ENCODE peak calls at places on chromosomes 11 and 22, in seven cellular contexts. One of them, this sample, is unnamed.

GRCh38 chr11:34185926-34186841 is 80.8 kb downstream of the NAT10 start:
- DNase-seq in amniotic stem cell: no peak
- DNase-seq in Karpas-422: no peak
- DNase-seq in astrocyte of the spinal cord: no peak
- DNase-seq in CD4-positive, alpha-beta T cell: no peak
- DNase-seq in stimulated activated CD8-positive, alpha-beta memory T cell treated with anti-CD3 and anti-CD28 coated beads, Interleukin-12 subunit alpha, Interleukin-12 subunit beta, amount 100 ng/mL, for 1 hour: no peak
- DNase-seq in HuH-7.5: no peak
- DNase-seq in this sample: no peak

GRCh38 chr22:40853961-40854360 is 2.5 kb downstream of the ST13 start:
- DNase-seq in amniotic stem cell: no peak
- DNase-seq in Karpas-422: no peak
- DNase-seq in astrocyte of the spinal cord: no peak
- DNase-seq in CD4-positive, alpha-beta T cell: no peak
- DNase-seq in stimulated activated CD8-positive, alpha-beta memory T cell treated with anti-CD3 and anti-CD28 coated beads, Interleukin-12 subunit alpha, Interleukin-12 subunit beta, amount 100 ng/mL, for 1 hour: no peak
- DNase-seq in HuH-7.5: no peak
- DNase-seq in this sample: no peak

GRCh38 chr11:70122490-70123198 is 44.5 kb downstream of the ANO1 start:
- DNase-seq in amniotic stem cell: no peak
- DNase-seq in Karpas-422: no peak
- DNase-seq in astrocyte of the spinal cord: no peak
- DNase-seq in CD4-positive, alpha-beta T cell: no peak
- DNase-seq in stimulated activated CD8-positive, alpha-beta memory T cell treated with anti-CD3 and anti-CD28 coated beads, Interleukin-12 subunit alpha, Interleukin-12 subunit beta, amount 100 ng/mL, for 1 hour: no peak
- DNase-seq in HuH-7.5: no peak
- DNase-seq in this sample: no peak

GRCh38 chr11:45095691-45096010 is 50.8 kb upstream of the PRDM11 start:
- DNase-seq in amniotic stem cell: no peak
- DNase-seq in Karpas-422: no peak
- DNase-seq in astrocyte of the spinal cord: no peak
- DNase-seq in CD4-positive, alpha-beta T cell: no peak
- DNase-seq in stimulated activated CD8-positive, alpha-beta memory T cell treated with anti-CD3 and anti-CD28 coated beads, Interleukin-12 subunit alpha, Interleukin-12 subunit beta, amount 100 ng/mL, for 1 hour: no peak
- DNase-seq in HuH-7.5: no peak
- DNase-seq in this sample: no peak

GRCh38 chr11:123054301-123055065 is 7.5 kb downstream of the HSPA8 start:
- DNase-seq in amniotic stem cell: peak
- DNase-seq in Karpas-422: peak
- DNase-seq in astrocyte of the spinal cord: peak
- DNase-seq in CD4-positive, alpha-beta T cell: no peak
- DNase-seq in stimulated activated CD8-positive, alpha-beta memory T cell treated with anti-CD3 and anti-CD28 coated beads, Interleukin-12 subunit alpha, Interleukin-12 subunit beta, amount 100 ng/mL, for 1 hour: no peak
- DNase-seq in HuH-7.5: peak
- DNase-seq in this sample: no peak

GRCh38 chr11:69880041-69880802 is 61.0 kb upstream of the FGF3 start:
- DNase-seq in amniotic stem cell: no peak
- DNase-seq in Karpas-422: no peak
- DNase-seq in astrocyte of the spinal cord: no peak
- DNase-seq in CD4-positive, alpha-beta T cell: no peak
- DNase-seq in stimulated activated CD8-positive, alpha-beta memory T cell treated with anti-CD3 and anti-CD28 coated beads, Interleukin-12 subunit alpha, Interleukin-12 subunit beta, amount 100 ng/mL, for 1 hour: no peak
- DNase-seq in HuH-7.5: no peak
- DNase-seq in this sample: no peak

GRCh38 chr11:83768476-83768875 is 482.3 kb upstream of the CCDC90B start:
- DNase-seq in amniotic stem cell: no peak
- DNase-seq in Karpas-422: no peak
- DNase-seq in astrocyte of the spinal cord: no peak
- DNase-seq in CD4-positive, alpha-beta T cell: no peak
- DNase-seq in stimulated activated CD8-positive, alpha-beta memory T cell treated with anti-CD3 and anti-CD28 coated beads, Interleukin-12 subunit alpha, Interleukin-12 subunit beta, amount 100 ng/mL, for 1 hour: no peak
- DNase-seq in HuH-7.5: no peak
- DNase-seq in this sample: no peak

GRCh38 chr11:118618991-118619375 is 11.6 kb downstream of the PHLDB1 start:
- DNase-seq in amniotic stem cell: peak
- DNase-seq in Karpas-422: no peak
- DNase-seq in astrocyte of the spinal cord: peak
- DNase-seq in CD4-positive, alpha-beta T cell: no peak
- DNase-seq in stimulated activated CD8-positive, alpha-beta memory T cell treated with anti-CD3 and anti-CD28 coated beads, Interleukin-12 subunit alpha, Interleukin-12 subunit beta, amount 100 ng/mL, for 1 hour: no peak
- DNase-seq in HuH-7.5: no peak
- DNase-seq in this sample: no peak

GRCh38 chr11:133078012-133078411 is 454.3 kb downstream of the OPCML start:
- DNase-seq in amniotic stem cell: no peak
- DNase-seq in Karpas-422: no peak
- DNase-seq in astrocyte of the spinal cord: no peak
- DNase-seq in CD4-positive, alpha-beta T cell: no peak
- DNase-seq in stimulated activated CD8-positive, alpha-beta memory T cell treated with anti-CD3 and anti-CD28 coated beads, Interleukin-12 subunit alpha, Interleukin-12 subunit beta, amount 100 ng/mL, for 1 hour: no peak
- DNase-seq in HuH-7.5: no peak
- DNase-seq in this sample: no peak

GRCh38 chr11:77215106-77215505 is 86.4 kb downstream of the GDPD4 start:
- DNase-seq in amniotic stem cell: no peak
- DNase-seq in Karpas-422: no peak
- DNase-seq in astrocyte of the spinal cord: no peak
- DNase-seq in CD4-positive, alpha-beta T cell: no peak
- DNase-seq in stimulated activated CD8-positive, alpha-beta memory T cell treated with anti-CD3 and anti-CD28 coated beads, Interleukin-12 subunit alpha, Interleukin-12 subunit beta, amount 100 ng/mL, for 1 hour: no peak
- DNase-seq in HuH-7.5: no peak
- DNase-seq in this sample: no peak

GRCh38 chr11:20355221-20356219 is 8.0 kb upstream of the HTATIP2 start:
- DNase-seq in amniotic stem cell: no peak
- DNase-seq in Karpas-422: peak
- DNase-seq in astrocyte of the spinal cord: peak
- DNase-seq in CD4-positive, alpha-beta T cell: peak
- DNase-seq in stimulated activated CD8-positive, alpha-beta memory T cell treated with anti-CD3 and anti-CD28 coated beads, Interleukin-12 subunit alpha, Interleukin-12 subunit beta, amount 100 ng/mL, for 1 hour: peak
- DNase-seq in HuH-7.5: no peak
- DNase-seq in this sample: no peak

GRCh38 chr11:34161812-34162506 is 56.5 kb downstream of the NAT10 start:
- DNase-seq in amniotic stem cell: no peak
- DNase-seq in Karpas-422: no peak
- DNase-seq in astrocyte of the spinal cord: no peak
- DNase-seq in CD4-positive, alpha-beta T cell: no peak
- DNase-seq in stimulated activated CD8-positive, alpha-beta memory T cell treated with anti-CD3 and anti-CD28 coated beads, Interleukin-12 subunit alpha, Interleukin-12 subunit beta, amount 100 ng/mL, for 1 hour: peak
- DNase-seq in HuH-7.5: no peak
- DNase-seq in this sample: no peak

GRCh38 chr11:76765863-76766350 is 17.2 kb upstream of the TSKU start:
- DNase-seq in amniotic stem cell: no peak
- DNase-seq in Karpas-422: no peak
- DNase-seq in astrocyte of the spinal cord: no peak
- DNase-seq in CD4-positive, alpha-beta T cell: no peak
- DNase-seq in stimulated activated CD8-positive, alpha-beta memory T cell treated with anti-CD3 and anti-CD28 coated beads, Interleukin-12 subunit alpha, Interleukin-12 subunit beta, amount 100 ng/mL, for 1 hour: no peak
- DNase-seq in HuH-7.5: peak
- DNase-seq in this sample: no peak

GRCh38 chr22:44383071-44383575 is 70.4 kb upstream of the SHISAL1 start:
- DNase-seq in amniotic stem cell: no peak
- DNase-seq in Karpas-422: no peak
- DNase-seq in astrocyte of the spinal cord: no peak
- DNase-seq in CD4-positive, alpha-beta T cell: no peak
- DNase-seq in stimulated activated CD8-positive, alpha-beta memory T cell treated with anti-CD3 and anti-CD28 coated beads, Interleukin-12 subunit alpha, Interleukin-12 subunit beta, amount 100 ng/mL, for 1 hour: no peak
- DNase-seq in HuH-7.5: no peak
- DNase-seq in this sample: no peak

GRCh38 chr22:30825711-30826505 is 131.2 kb downstream of the OSBP2 start:
- DNase-seq in amniotic stem cell: no peak
- DNase-seq in Karpas-422: no peak
- DNase-seq in astrocyte of the spinal cord: no peak
- DNase-seq in CD4-positive, alpha-beta T cell: no peak
- DNase-seq in stimulated activated CD8-positive, alpha-beta memory T cell treated with anti-CD3 and anti-CD28 coated beads, Interleukin-12 subunit alpha, Interleukin-12 subunit beta, amount 100 ng/mL, for 1 hour: no peak
- DNase-seq in HuH-7.5: no peak
- DNase-seq in this sample: no peak

GRCh38 chr11:62664405-62665074 is 470 bp downstream of the C11orf98 start:
- DNase-seq in amniotic stem cell: peak
- DNase-seq in Karpas-422: peak
- DNase-seq in astrocyte of the spinal cord: no peak
- DNase-seq in CD4-positive, alpha-beta T cell: no peak
- DNase-seq in stimulated activated CD8-positive, alpha-beta memory T cell treated with anti-CD3 and anti-CD28 coated beads, Interleukin-12 subunit alpha, Interleukin-12 subunit beta, amount 100 ng/mL, for 1 hour: peak
- DNase-seq in HuH-7.5: peak
- DNase-seq in this sample: no peak

This sample was measured in activated T-helper 1 cell treated with Interleukin-2 at 50 U/mL for 16 hours.